ENCODE peak calls at places on chromosomes 16 and 17, in six cellular contexts. B, U, O, I, Z and W are unnamed samples.

GRCh38 chr17:19263621-19264010 is 26.4 kb downstream of the EPN2 start:
- DNase-seq in B (peak; percentile 77), U (no peak), O (no peak), I (no peak), Z (no peak), W (peak; percentile 67)

GRCh38 chr16:23514381-23515152 is 4.3 kb upstream of the GGA2 start:
- DNase-seq in B (no peak), U (no peak), O (no peak), I (no peak), Z (no peak), W (no peak)

GRCh38 chr17:39740357-39741111 is 2.8 kb downstream of the GRB7 start:
- DNase-seq in B (peak; percentile 79), U (no peak), O (peak; percentile 62), I (no peak), Z (no peak), W (peak; percentile 32)

GRCh38 chr17:39022961-39023360 is 55.8 kb upstream of the FBXO47 start:
- DNase-seq in B (no peak), U (no peak), O (no peak), I (no peak), Z (no peak), W (no peak)

GRCh38 chr17:32256012-32256694 is 9.5 kb upstream of the RHBDL3 start:
- DNase-seq in B (no peak), U (no peak), O (no peak), I (no peak), Z (no peak), W (no peak)

GRCh38 chr16:83900611-83901010 is 1.7 kb downstream of the MLYCD start:
- DNase-seq in B (no peak), U (no peak), O (no peak), I (no peak), Z (no peak), W (no peak)

GRCh38 chr17:48111937-48112241 is 4.3 kb downstream of the SNX11 start:
- DNase-seq in B (no peak), U (no peak), O (no peak), I (no peak), Z (no peak), W (no peak)

GRCh38 chr16:77212736-77213541 is 13.7 kb downstream of the SYCE1L start:
- DNase-seq in B (peak; percentile 27), U (peak; percentile 57), O (peak; percentile 41), I (peak; percentile 62), Z (peak; percentile 53), W (peak; percentile 50)

GRCh38 chr16:28531777-28532744 is 6.7 kb downstream of the NUPR1 start:
- DNase-seq in B (no peak), U (peak; percentile 88), O (no peak), I (peak; percentile 62), Z (peak; percentile 79), W (no peak)

GRCh38 chr17:320139-320538 is 32.5 kb downstream of the RPH3AL start:
- DNase-seq in B (no peak), U (no peak), O (no peak), I (no peak), Z (no peak), W (no peak)

GRCh38 chr17:81070541-81071246 is 35.7 kb downstream of the BAIAP2 start:
- DNase-seq in B (no peak), U (no peak), O (no peak), I (no peak), Z (no peak), W (no peak)

GRCh38 chr17:57810740-57811632 is 38.9 kb downstream of the MRPS23 start:
- DNase-seq in B (peak; percentile 54), U (no peak), O (peak; percentile 28), I (peak; percentile 75), Z (peak; percentile 69), W (peak; percentile 81)

GRCh38 chr17:61335105-61335844 is 64.4 kb upstream of the TBX2 start:
- DNase-seq in B (peak; percentile 83), U (no peak), O (no peak), I (no peak), Z (no peak), W (peak; percentile 71)

GRCh38 chr17:19533718-19534561 is at the start of gene SLC47A1:
- DNase-seq in B (peak; percentile 36), U (no peak), O (no peak), I (peak; percentile 54), Z (peak; percentile 42), W (peak; percentile 19)

GRCh38 chr17:49595980-49596379 is 20.3 kb downstream of the NXPH3 start:
- DNase-seq in B (no peak), U (no peak), O (no peak), I (no peak), Z (no peak), W (no peak)

GRCh38 chr16:2196981-2197511 is 641 bp upstream of the CASKIN1 start:
- DNase-seq in B (no peak), U (no peak), O (no peak), I (no peak), Z (no peak), W (no peak)
- H3K4me3 ChIP-seq in B (no peak overlapping the region), U (no peak overlapping the region), O (peak overlapping the region; percentile 21), I (peak overlapping the region; percentile 39), Z (peak overlapping the region; percentile 19), W (no peak overlapping the region)

DNA sequence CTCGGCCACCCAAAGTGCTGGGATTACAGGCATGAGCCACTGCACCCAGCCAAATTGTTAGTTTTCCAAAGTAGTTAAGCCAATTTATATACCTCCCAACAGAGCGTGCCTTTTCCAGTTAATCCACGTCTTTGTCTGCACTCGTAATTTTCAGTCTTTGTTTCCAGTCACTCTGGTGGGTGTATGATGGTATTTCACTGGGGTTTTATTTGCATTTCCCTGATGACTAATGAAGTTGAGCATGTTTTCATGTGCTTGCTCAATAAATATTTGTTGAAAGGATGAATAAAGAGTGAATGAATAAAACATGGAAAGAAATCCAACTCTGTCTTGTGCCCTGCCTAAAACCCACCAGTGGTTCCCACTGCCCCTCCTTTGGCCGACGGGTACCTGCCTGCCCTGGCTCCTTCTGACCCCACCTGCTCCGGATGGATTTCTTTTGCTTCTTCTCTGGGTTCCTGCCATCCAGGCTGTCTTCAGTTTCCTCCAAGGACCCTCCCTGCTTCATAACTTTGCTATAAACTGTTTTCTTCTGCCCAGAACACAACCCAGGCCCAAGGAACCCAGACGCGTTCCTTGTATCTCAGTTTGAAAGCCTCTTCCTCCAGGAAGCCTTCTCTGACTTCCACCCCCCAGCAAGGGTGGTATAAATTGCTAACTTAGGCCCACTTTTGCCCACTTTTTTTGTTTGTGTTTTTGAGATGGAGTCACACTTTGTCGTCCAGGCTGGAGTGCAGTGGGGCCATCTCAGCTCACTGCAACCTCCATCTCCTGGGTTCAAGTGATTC is 3.0 kb upstream of the ABCC1 start:
- DNase-seq in B (peak; percentile 85), U (no peak), O (peak; percentile 58), I (no peak), Z (no peak), W (peak; percentile 65)
- TF ChIP-seq CTCF in B (peak; percentile 7), U (no peak), O (no peak), I (no peak), Z (no peak), W (no peak)

DNA sequence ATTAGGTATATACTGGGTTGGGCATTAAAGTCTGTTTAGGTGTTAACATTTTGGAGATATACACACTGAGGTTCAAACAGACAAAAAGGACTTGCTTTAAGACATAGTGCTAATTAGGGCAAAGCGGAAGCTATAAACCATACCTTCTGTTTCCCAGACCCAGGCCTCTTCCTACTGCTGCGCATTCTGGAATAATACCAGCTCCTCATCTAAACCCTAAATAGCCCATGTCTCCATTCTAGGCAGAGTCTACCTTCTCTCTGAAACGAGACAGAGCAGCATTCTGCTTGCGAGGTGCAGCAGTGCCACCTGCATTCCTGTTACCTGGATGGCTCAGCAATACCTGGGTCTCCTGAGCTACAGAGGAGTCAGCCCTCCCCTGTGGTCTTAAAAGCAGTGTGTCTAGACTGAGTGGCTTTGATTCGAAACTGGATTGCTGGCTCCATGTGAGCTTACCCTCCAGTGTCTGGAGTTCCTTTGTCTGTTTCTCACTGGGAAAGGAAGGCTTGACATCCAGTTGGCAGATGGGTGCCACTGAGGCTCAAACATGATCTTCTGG is 6.4 kb downstream of the YPEL2 start:
- DNase-seq in B (no peak), U (no peak), O (no peak), I (no peak), Z (no peak), W (no peak)
- H3K4me3 ChIP-seq in B (no peak overlapping the region), U (no peak overlapping the region), O (no peak overlapping the region), I (no peak overlapping the region), Z (no peak overlapping the region), W (no peak overlapping the region)

DNA sequence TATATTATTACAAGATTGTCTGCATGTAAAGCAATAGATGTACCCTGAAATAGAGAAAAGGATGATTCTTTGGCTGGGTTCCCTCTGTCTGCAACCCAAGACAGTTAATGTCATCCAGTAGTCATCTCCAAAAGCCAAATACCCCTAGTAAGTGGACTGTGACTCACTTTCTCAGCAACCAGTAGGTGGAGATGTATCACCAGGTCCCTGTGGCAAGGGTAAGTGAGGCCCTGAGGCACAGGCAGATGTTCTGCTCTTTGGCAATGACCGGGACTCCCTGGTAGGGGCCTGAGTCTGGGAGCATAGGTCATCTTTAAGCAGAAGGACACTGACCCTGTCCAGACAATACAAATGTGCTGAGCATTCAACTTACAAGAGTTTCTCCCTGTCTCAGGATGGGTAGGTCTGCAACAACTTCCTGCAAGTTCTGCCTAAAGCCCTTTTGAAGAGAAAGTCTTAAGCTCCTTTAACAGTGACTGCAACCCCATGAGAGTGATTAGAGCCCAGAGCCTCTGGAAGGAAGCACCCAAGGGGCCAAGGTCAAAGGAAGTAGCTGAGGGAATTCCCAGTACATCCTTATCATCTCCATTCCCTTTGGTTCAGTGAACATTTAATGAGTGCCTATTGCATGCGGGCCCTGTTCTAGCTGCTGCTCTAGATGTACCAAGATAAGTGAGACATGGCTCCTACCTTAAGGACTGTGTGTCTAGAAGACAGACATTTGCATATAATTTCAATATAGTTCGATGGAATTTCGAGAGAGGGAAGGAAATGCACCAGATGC is 31.9 kb downstream of the PMP22 start:
- DNase-seq in B (peak; percentile 73), U (no peak), O (no peak), I (peak; percentile 29), Z (no peak), W (peak; percentile 31)
- TF ChIP-seq CTCF in B (peak; percentile 53), U (no peak), O (no peak), I (peak; percentile 19), Z (no peak), W (peak; percentile 43)

GRCh38 chr17:9331512-9332163 is 244.0 kb downstream of the STX8 start:
- DNase-seq in B (no peak), U (no peak), O (no peak), I (no peak), Z (no peak), W (no peak)

GRCh38 chr17:9330140-9330902 is 245.3 kb downstream of the STX8 start:
- DNase-seq in B (no peak), U (no peak), O (no peak), I (no peak), Z (no peak), W (no peak)

GRCh38 chr17:9332164-9332527 is 243.5 kb downstream of the STX8 start:
- DNase-seq in B (no peak), U (no peak), O (no peak), I (no peak), Z (no peak), W (peak; percentile 49)

GRCh38 chr17:9330903-9331272 is 244.7 kb downstream of the STX8 start:
- DNase-seq in B (no peak), U (no peak), O (no peak), I (no peak), Z (no peak), W (no peak)

GRCh38 chr17:9329251-9329921 is 246.2 kb downstream of the STX8 start:
- DNase-seq in B (no peak), U (no peak), O (no peak), I (no peak), Z (no peak), W (no peak)
- H3K4me3 ChIP-seq in B (no peak overlapping the region), U (no peak overlapping the region), O (no peak overlapping the region), I (no peak overlapping the region), Z (no peak overlapping the region), W (no peak overlapping the region)